ENCODE peak calls at places on chromosomes 11 and 22, in six cellular contexts. N, Y, J, V, H and Z are unnamed samples.

GRCh38 chr11:117919326-117920275 is 9.6 kb downstream of the TMPRSS13 start:
- DNase-seq in N (no peak), Y (no peak), J (no peak), V (no peak), H (no peak), Z (peak)

GRCh38 chr22:17483670-17484372 is 79.5 kb upstream of the SLC25A18 start:
- DNase-seq in N (no peak), Y (no peak), J (no peak), V (no peak), H (no peak), Z (no peak)

GRCh38 chr22:37927129-37927936 is 21.2 kb downstream of the MICALL1 start:
- DNase-seq in N (no peak), Y (no peak), J (no peak), V (no peak), H (no peak), Z (no peak)

GRCh38 chr22:33897621-33897910 is 22.7 kb downstream of the LARGE1 start:
- DNase-seq in N (no peak), Y (no peak), J (no peak), V (no peak), H (no peak), Z (no peak)

GRCh38 chr11:35662649-35663407 is at the start of gene TRIM44:
- DNase-seq in N (peak), Y (peak), J (peak), V (peak), H (peak), Z (peak)

GRCh38 chr11:68353669-68354068 is 41.3 kb downstream of the LRP5 start:
- DNase-seq in N (no peak), Y (no peak), J (no peak), V (no peak), H (no peak), Z (no peak)

GRCh38 chr11:1303973-1304372 is 5.5 kb downstream of the TOLLIP start:
- DNase-seq in N (no peak), Y (no peak), J (no peak), V (peak), H (no peak), Z (peak)

GRCh38 chr11:26283852-26284421 is 48.0 kb upstream of the ANO3 start:
- DNase-seq in N (no peak), Y (no peak), J (no peak), V (no peak), H (no peak), Z (no peak)

GRCh38 chr11:77497368-77497767 is 23.5 kb upstream of the PAK1 start:
- DNase-seq in N (no peak), Y (no peak), J (no peak), V (no peak), H (no peak), Z (no peak)

GRCh38 chr11:128061321-128061871 is 526.0 kb downstream of the ETS1 start:
- DNase-seq in N (no peak), Y (no peak), J (peak), V (no peak), H (no peak), Z (no peak)

GRCh38 chr22:44758354-44758969 is 6.1 kb downstream of the ARHGAP8 start:
- DNase-seq in N (no peak), Y (no peak), J (peak), V (no peak), H (no peak), Z (no peak)

GRCh38 chr11:101127699-101128570 is 1.7 kb downstream of the PGR start:
- DNase-seq in N (no peak), Y (no peak), J (no peak), V (peak), H (no peak), Z (peak)

GRCh38 chr11:1862588-1863351 is 9.9 kb downstream of the LSP1 start:
- DNase-seq in N (no peak), Y (no peak), J (no peak), V (no peak), H (no peak), Z (no peak)

GRCh38 chr11:119481667-119482400 is 58.9 kb upstream of the THY1 start:
- DNase-seq in N (peak), Y (no peak), J (no peak), V (no peak), H (no peak), Z (peak)

GRCh38 chr11:75270896-75271415 is 30.4 kb downstream of the TPBGL start:
- DNase-seq in N (no peak), Y (no peak), J (no peak), V (no peak), H (no peak), Z (peak)

GRCh38 chr11:77109236-77110019 is 6.8 kb downstream of the OMP start:
- DNase-seq in N (no peak), Y (no peak), J (no peak), V (no peak), H (no peak), Z (no peak)

GRCh38 chr11:48384670-48385069 is 18.4 kb upstream of the OR4C5 start:
- DNase-seq in N (no peak), Y (no peak), J (no peak), V (no peak), H (no peak), Z (no peak)

GRCh38 chr11:11587122-11587521 is 34.7 kb downstream of the GALNT18 start:
- DNase-seq in N (no peak), Y (no peak), J (no peak), V (no peak), H (no peak), Z (no peak)

GRCh38 chr11:116693206-116694016 is 79.4 kb downstream of the BUD13 start:
- DNase-seq in N (no peak), Y (no peak), J (no peak), V (no peak), H (no peak), Z (peak)

GRCh38 chr11:103433976-103434375 is 324.8 kb downstream of the DYNC2H1 start:
- DNase-seq in N (no peak), Y (no peak), J (no peak), V (no peak), H (no peak), Z (no peak)

GRCh38 chr11:15911377-15912044 is 444.8 kb downstream of the SOX6 start:
- DNase-seq in N (peak), Y (no peak), J (peak), V (peak), H (no peak), Z (peak)

GRCh38 chr11:72227316-72228228 is 3.0 kb downstream of the INPPL1 start:
- DNase-seq in N (peak), Y (no peak), J (peak), V (no peak), H (no peak), Z (peak)

GRCh38 chr11:11209967-11210366 is 143.1 kb downstream of the CSNK2A3 start:
- DNase-seq in N (no peak), Y (no peak), J (no peak), V (no peak), H (no peak), Z (no peak)

GRCh38 chr11:86816251-86816726 is 15.9 kb downstream of the PRSS23 start:
- DNase-seq in N (no peak), Y (no peak), J (no peak), V (no peak), H (no peak), Z (no peak)

GRCh38 chr11:130462101-130462885 is 13.8 kb downstream of the ADAMTS15 start:
- DNase-seq in N (no peak), Y (no peak), J (no peak), V (no peak), H (no peak), Z (no peak)

GRCh38 chr11:47220401-47220821 is 5.6 kb downstream of the DDB2 start:
- DNase-seq in N (no peak), Y (no peak), J (no peak), V (no peak), H (no peak), Z (no peak)

GRCh38 chr22:33747576-33748180 is 172.6 kb downstream of the LARGE1 start:
- DNase-seq in N (no peak), Y (no peak), J (peak), V (no peak), H (no peak), Z (no peak)

GRCh38 chr11:85307381-85307780 is 319.8 kb downstream of the DLG2 start:
- DNase-seq in N (no peak), Y (no peak), J (no peak), V (no peak), H (no peak), Z (no peak)

GRCh38 chr22:43343262-43343988 is at the start of gene SCUBE1:
- DNase-seq in N (peak), Y (no peak), J (peak), V (peak), H (peak), Z (peak)

GRCh38 chr11:15213471-15214231 is 98.9 kb downstream of the INSC start:
- DNase-seq in N (no peak), Y (no peak), J (peak), V (no peak), H (no peak), Z (no peak)

GRCh38 chr11:32571039-32571438 is 12.6 kb upstream of the EIF3M start:
- DNase-seq in N (no peak), Y (no peak), J (no peak), V (no peak), H (no peak), Z (no peak)